ENCODE peak calls at places on chromosomes 3 and 15, in eight cellular contexts. One of them, this sample, is unnamed.

GRCh38 chr3:10983219-10983916 is 9.2 kb upstream of the SLC6A1 start:
- DNase-seq in activated CD4-positive, alpha-beta T cell treated with anti-CD3 and anti-CD28 coated beads for 36 hours: peak
- DNase-seq in stimulated activated CD4-positive, alpha-beta T cell treated with anti-CD3 and anti-CD28 coated beads, Interleukin-4, amount 100 ng/mL, for 1 hour: no peak
- DNase-seq in naive B cell: no peak
- DNase-seq in head of caudate nucleus: no peak
- DNase-seq in neural crest cell: peak
- DNase-seq in activated CD4-positive, CD25-positive, alpha-beta regulatory T cell: no peak
- DNase-seq in left colon: no peak
- DNase-seq in this sample: peak

GRCh38 chr3:15731024-15731423 is 66.8 kb downstream of the ANKRD28 start:
- DNase-seq in naive B cell: no peak
- DNase-seq in left colon: no peak
- DNase-seq in stimulated activated CD4-positive, alpha-beta T cell treated with anti-CD3 and anti-CD28 coated beads, Interleukin-4, amount 100 ng/mL, for 1 hour: no peak
- DNase-seq in activated CD4-positive, CD25-positive, alpha-beta regulatory T cell: no peak
- DNase-seq in neural crest cell: no peak
- DNase-seq in head of caudate nucleus: no peak
- DNase-seq in activated CD4-positive, alpha-beta T cell treated with anti-CD3 and anti-CD28 coated beads for 36 hours: no peak
- DNase-seq in this sample: no peak

GRCh38 chr15:81419304-81419943 is 45.4 kb upstream of the TMC3 start:
- DNase-seq in head of caudate nucleus: no peak
- DNase-seq in activated CD4-positive, alpha-beta T cell treated with anti-CD3 and anti-CD28 coated beads for 36 hours: no peak
- DNase-seq in neural crest cell: no peak
- DNase-seq in activated CD4-positive, CD25-positive, alpha-beta regulatory T cell: no peak
- DNase-seq in left colon: no peak
- DNase-seq in naive B cell: no peak
- DNase-seq in stimulated activated CD4-positive, alpha-beta T cell treated with anti-CD3 and anti-CD28 coated beads, Interleukin-4, amount 100 ng/mL, for 1 hour: no peak
- DNase-seq in this sample: no peak

GRCh38 chr3:115792206-115792955 is 169.1 kb downstream of the GAP43 start:
- DNase-seq in stimulated activated CD4-positive, alpha-beta T cell treated with anti-CD3 and anti-CD28 coated beads, Interleukin-4, amount 100 ng/mL, for 1 hour: no peak
- DNase-seq in left colon: no peak
- DNase-seq in head of caudate nucleus: no peak
- DNase-seq in activated CD4-positive, CD25-positive, alpha-beta regulatory T cell: no peak
- DNase-seq in activated CD4-positive, alpha-beta T cell treated with anti-CD3 and anti-CD28 coated beads for 36 hours: peak
- DNase-seq in neural crest cell: no peak
- DNase-seq in naive B cell: no peak
- DNase-seq in this sample: no peak

GRCh38 chr3:138944136-138944658 is 2.7 kb downstream of the FOXL2 start:
- DNase-seq in activated CD4-positive, CD25-positive, alpha-beta regulatory T cell: no peak
- DNase-seq in left colon: no peak
- DNase-seq in naive B cell: no peak
- DNase-seq in activated CD4-positive, alpha-beta T cell treated with anti-CD3 and anti-CD28 coated beads for 36 hours: peak
- DNase-seq in neural crest cell: no peak
- DNase-seq in head of caudate nucleus: no peak
- DNase-seq in stimulated activated CD4-positive, alpha-beta T cell treated with anti-CD3 and anti-CD28 coated beads, Interleukin-4, amount 100 ng/mL, for 1 hour: no peak
- DNase-seq in this sample: no peak

GRCh38 chr3:168952551-168952950 is 711.0 kb downstream of the MECOM start:
- DNase-seq in stimulated activated CD4-positive, alpha-beta T cell treated with anti-CD3 and anti-CD28 coated beads, Interleukin-4, amount 100 ng/mL, for 1 hour: no peak
- DNase-seq in left colon: no peak
- DNase-seq in activated CD4-positive, CD25-positive, alpha-beta regulatory T cell: no peak
- DNase-seq in activated CD4-positive, alpha-beta T cell treated with anti-CD3 and anti-CD28 coated beads for 36 hours: no peak
- DNase-seq in naive B cell: no peak
- DNase-seq in head of caudate nucleus: no peak
- DNase-seq in neural crest cell: no peak
- DNase-seq in this sample: no peak

GRCh38 chr15:77516076-77516475 is 95.4 kb downstream of the HMG20A start:
- DNase-seq in neural crest cell: no peak
- DNase-seq in activated CD4-positive, alpha-beta T cell treated with anti-CD3 and anti-CD28 coated beads for 36 hours: no peak
- DNase-seq in naive B cell: no peak
- DNase-seq in activated CD4-positive, CD25-positive, alpha-beta regulatory T cell: no peak
- DNase-seq in stimulated activated CD4-positive, alpha-beta T cell treated with anti-CD3 and anti-CD28 coated beads, Interleukin-4, amount 100 ng/mL, for 1 hour: no peak
- DNase-seq in left colon: no peak
- DNase-seq in head of caudate nucleus: no peak
- DNase-seq in this sample: no peak

GRCh38 chr3:52742418-52743041 is 28.2 kb downstream of the NEK4 start:
- DNase-seq in naive B cell: peak
- DNase-seq in head of caudate nucleus: no peak
- DNase-seq in stimulated activated CD4-positive, alpha-beta T cell treated with anti-CD3 and anti-CD28 coated beads, Interleukin-4, amount 100 ng/mL, for 1 hour: no peak
- DNase-seq in activated CD4-positive, alpha-beta T cell treated with anti-CD3 and anti-CD28 coated beads for 36 hours: no peak
- DNase-seq in neural crest cell: no peak
- DNase-seq in left colon: no peak
- DNase-seq in activated CD4-positive, CD25-positive, alpha-beta regulatory T cell: no peak
- DNase-seq in this sample: no peak

GRCh38 chr15:78018968-78019644 is 58.4 kb downstream of the TBC1D2B start:
- DNase-seq in activated CD4-positive, alpha-beta T cell treated with anti-CD3 and anti-CD28 coated beads for 36 hours: no peak
- DNase-seq in stimulated activated CD4-positive, alpha-beta T cell treated with anti-CD3 and anti-CD28 coated beads, Interleukin-4, amount 100 ng/mL, for 1 hour: no peak
- DNase-seq in neural crest cell: no peak
- DNase-seq in head of caudate nucleus: no peak
- DNase-seq in naive B cell: peak
- DNase-seq in activated CD4-positive, CD25-positive, alpha-beta regulatory T cell: no peak
- DNase-seq in left colon: no peak
- DNase-seq in this sample: no peak

GRCh38 chr3:41327718-41328117 is 128.4 kb downstream of the CTNNB1 start:
- DNase-seq in naive B cell: no peak
- DNase-seq in activated CD4-positive, alpha-beta T cell treated with anti-CD3 and anti-CD28 coated beads for 36 hours: no peak
- DNase-seq in stimulated activated CD4-positive, alpha-beta T cell treated with anti-CD3 and anti-CD28 coated beads, Interleukin-4, amount 100 ng/mL, for 1 hour: no peak
- DNase-seq in head of caudate nucleus: no peak
- DNase-seq in activated CD4-positive, CD25-positive, alpha-beta regulatory T cell: no peak
- DNase-seq in left colon: no peak
- DNase-seq in neural crest cell: no peak
- DNase-seq in this sample: no peak

GRCh38 chr3:100844063-100844936 is 135.0 kb downstream of the TFG start:
- DNase-seq in left colon: no peak
- DNase-seq in neural crest cell: no peak
- DNase-seq in stimulated activated CD4-positive, alpha-beta T cell treated with anti-CD3 and anti-CD28 coated beads, Interleukin-4, amount 100 ng/mL, for 1 hour: no peak
- DNase-seq in naive B cell: no peak
- DNase-seq in head of caudate nucleus: no peak
- DNase-seq in activated CD4-positive, CD25-positive, alpha-beta regulatory T cell: no peak
- DNase-seq in activated CD4-positive, alpha-beta T cell treated with anti-CD3 and anti-CD28 coated beads for 36 hours: no peak
- DNase-seq in this sample: no peak

GRCh38 chr3:66179813-66180212 is 41.0 kb upstream of the SLC25A26 start:
- DNase-seq in head of caudate nucleus: no peak
- DNase-seq in stimulated activated CD4-positive, alpha-beta T cell treated with anti-CD3 and anti-CD28 coated beads, Interleukin-4, amount 100 ng/mL, for 1 hour: no peak
- DNase-seq in left colon: no peak
- DNase-seq in naive B cell: no peak
- DNase-seq in neural crest cell: no peak
- DNase-seq in activated CD4-positive, CD25-positive, alpha-beta regulatory T cell: no peak
- DNase-seq in activated CD4-positive, alpha-beta T cell treated with anti-CD3 and anti-CD28 coated beads for 36 hours: no peak
- DNase-seq in this sample: no peak

GRCh38 chr3:25589104-25589782 is 75.5 kb downstream of the TOP2B start:
- DNase-seq in activated CD4-positive, alpha-beta T cell treated with anti-CD3 and anti-CD28 coated beads for 36 hours: no peak
- DNase-seq in left colon: no peak
- DNase-seq in activated CD4-positive, CD25-positive, alpha-beta regulatory T cell: no peak
- DNase-seq in head of caudate nucleus: no peak
- DNase-seq in stimulated activated CD4-positive, alpha-beta T cell treated with anti-CD3 and anti-CD28 coated beads, Interleukin-4, amount 100 ng/mL, for 1 hour: no peak
- DNase-seq in neural crest cell: no peak
- DNase-seq in naive B cell: no peak
- DNase-seq in this sample: no peak

GRCh38 chr3:184800349-184800748 is 11.6 kb upstream of the VPS8 start:
- DNase-seq in activated CD4-positive, CD25-positive, alpha-beta regulatory T cell: no peak
- DNase-seq in left colon: peak
- DNase-seq in naive B cell: no peak
- DNase-seq in stimulated activated CD4-positive, alpha-beta T cell treated with anti-CD3 and anti-CD28 coated beads, Interleukin-4, amount 100 ng/mL, for 1 hour: no peak
- DNase-seq in activated CD4-positive, alpha-beta T cell treated with anti-CD3 and anti-CD28 coated beads for 36 hours: no peak
- DNase-seq in neural crest cell: no peak
- DNase-seq in head of caudate nucleus: no peak
- DNase-seq in this sample: no peak

GRCh38 chr3:52205727-52206372 is 7.9 kb downstream of the ALAS1 start:
- DNase-seq in naive B cell: no peak
- DNase-seq in stimulated activated CD4-positive, alpha-beta T cell treated with anti-CD3 and anti-CD28 coated beads, Interleukin-4, amount 100 ng/mL, for 1 hour: no peak
- DNase-seq in head of caudate nucleus: no peak
- DNase-seq in left colon: no peak
- DNase-seq in activated CD4-positive, CD25-positive, alpha-beta regulatory T cell: no peak
- DNase-seq in neural crest cell: no peak
- DNase-seq in activated CD4-positive, alpha-beta T cell treated with anti-CD3 and anti-CD28 coated beads for 36 hours: no peak
- DNase-seq in this sample: no peak

GRCh38 chr3:42262525-42262924 is 3.5 kb downstream of the CCK start:
- DNase-seq in activated CD4-positive, CD25-positive, alpha-beta regulatory T cell: no peak
- DNase-seq in head of caudate nucleus: no peak
- DNase-seq in left colon: no peak
- DNase-seq in activated CD4-positive, alpha-beta T cell treated with anti-CD3 and anti-CD28 coated beads for 36 hours: no peak
- DNase-seq in naive B cell: no peak
- DNase-seq in neural crest cell: no peak
- DNase-seq in stimulated activated CD4-positive, alpha-beta T cell treated with anti-CD3 and anti-CD28 coated beads, Interleukin-4, amount 100 ng/mL, for 1 hour: no peak
- DNase-seq in this sample: no peak

GRCh38 chr15:76626611-76627010 is 278.5 kb downstream of the SCAPER start:
- DNase-seq in left colon: no peak
- DNase-seq in head of caudate nucleus: no peak
- DNase-seq in naive B cell: no peak
- DNase-seq in neural crest cell: no peak
- DNase-seq in stimulated activated CD4-positive, alpha-beta T cell treated with anti-CD3 and anti-CD28 coated beads, Interleukin-4, amount 100 ng/mL, for 1 hour: no peak
- DNase-seq in activated CD4-positive, alpha-beta T cell treated with anti-CD3 and anti-CD28 coated beads for 36 hours: no peak
- DNase-seq in activated CD4-positive, CD25-positive, alpha-beta regulatory T cell: no peak
- DNase-seq in this sample: no peak

GRCh38 chr15:57762302-57762701 is 55.8 kb downstream of the POLR2M start:
- DNase-seq in naive B cell: no peak
- DNase-seq in activated CD4-positive, alpha-beta T cell treated with anti-CD3 and anti-CD28 coated beads for 36 hours: no peak
- DNase-seq in stimulated activated CD4-positive, alpha-beta T cell treated with anti-CD3 and anti-CD28 coated beads, Interleukin-4, amount 100 ng/mL, for 1 hour: no peak
- DNase-seq in left colon: no peak
- DNase-seq in neural crest cell: no peak
- DNase-seq in head of caudate nucleus: no peak
- DNase-seq in activated CD4-positive, CD25-positive, alpha-beta regulatory T cell: no peak
- DNase-seq in this sample: no peak

GRCh38 chr3:110126065-110126464 is 788.7 kb upstream of the DPPA4 start:
- DNase-seq in activated CD4-positive, alpha-beta T cell treated with anti-CD3 and anti-CD28 coated beads for 36 hours: no peak
- DNase-seq in left colon: no peak
- DNase-seq in naive B cell: no peak
- DNase-seq in stimulated activated CD4-positive, alpha-beta T cell treated with anti-CD3 and anti-CD28 coated beads, Interleukin-4, amount 100 ng/mL, for 1 hour: no peak
- DNase-seq in activated CD4-positive, CD25-positive, alpha-beta regulatory T cell: no peak
- DNase-seq in head of caudate nucleus: no peak
- DNase-seq in neural crest cell: no peak
- DNase-seq in this sample: no peak

GRCh38 chr3:109072208-109072607 is 45.7 kb downstream of the MORC1 start:
- DNase-seq in activated CD4-positive, CD25-positive, alpha-beta regulatory T cell: no peak
- DNase-seq in naive B cell: no peak
- DNase-seq in activated CD4-positive, alpha-beta T cell treated with anti-CD3 and anti-CD28 coated beads for 36 hours: peak
- DNase-seq in stimulated activated CD4-positive, alpha-beta T cell treated with anti-CD3 and anti-CD28 coated beads, Interleukin-4, amount 100 ng/mL, for 1 hour: no peak
- DNase-seq in neural crest cell: no peak
- DNase-seq in head of caudate nucleus: no peak
- DNase-seq in left colon: no peak
- DNase-seq in this sample: no peak

GRCh38 chr3:152071924-152072323 is 196.8 kb upstream of the MBNL1 start:
- DNase-seq in naive B cell: peak
- DNase-seq in activated CD4-positive, alpha-beta T cell treated with anti-CD3 and anti-CD28 coated beads for 36 hours: peak
- DNase-seq in left colon: no peak
- DNase-seq in neural crest cell: no peak
- DNase-seq in activated CD4-positive, CD25-positive, alpha-beta regulatory T cell: no peak
- DNase-seq in head of caudate nucleus: no peak
- DNase-seq in stimulated activated CD4-positive, alpha-beta T cell treated with anti-CD3 and anti-CD28 coated beads, Interleukin-4, amount 100 ng/mL, for 1 hour: no peak
- DNase-seq in this sample: no peak

GRCh38 chr3:110180733-110181132 is 843.4 kb upstream of the DPPA4 start:
- DNase-seq in activated CD4-positive, CD25-positive, alpha-beta regulatory T cell: no peak
- DNase-seq in naive B cell: no peak
- DNase-seq in stimulated activated CD4-positive, alpha-beta T cell treated with anti-CD3 and anti-CD28 coated beads, Interleukin-4, amount 100 ng/mL, for 1 hour: no peak
- DNase-seq in neural crest cell: no peak
- DNase-seq in activated CD4-positive, alpha-beta T cell treated with anti-CD3 and anti-CD28 coated beads for 36 hours: no peak
- DNase-seq in left colon: no peak
- DNase-seq in head of caudate nucleus: no peak
- DNase-seq in this sample: no peak

GRCh38 chr3:79835701-79836100 is 67.9 kb upstream of the ROBO1 start:
- DNase-seq in naive B cell: no peak
- DNase-seq in left colon: no peak
- DNase-seq in activated CD4-positive, CD25-positive, alpha-beta regulatory T cell: no peak
- DNase-seq in activated CD4-positive, alpha-beta T cell treated with anti-CD3 and anti-CD28 coated beads for 36 hours: no peak
- DNase-seq in stimulated activated CD4-positive, alpha-beta T cell treated with anti-CD3 and anti-CD28 coated beads, Interleukin-4, amount 100 ng/mL, for 1 hour: no peak
- DNase-seq in neural crest cell: no peak
- DNase-seq in head of caudate nucleus: no peak
- DNase-seq in this sample: no peak

GRCh38 chr3:13159890-13160289 is 86.7 kb upstream of the IQSEC1 start:
- DNase-seq in left colon: no peak
- DNase-seq in stimulated activated CD4-positive, alpha-beta T cell treated with anti-CD3 and anti-CD28 coated beads, Interleukin-4, amount 100 ng/mL, for 1 hour: no peak
- DNase-seq in activated CD4-positive, CD25-positive, alpha-beta regulatory T cell: no peak
- DNase-seq in neural crest cell: no peak
- DNase-seq in head of caudate nucleus: no peak
- DNase-seq in activated CD4-positive, alpha-beta T cell treated with anti-CD3 and anti-CD28 coated beads for 36 hours: no peak
- DNase-seq in naive B cell: no peak
- DNase-seq in this sample: no peak

GRCh38 chr15:72593838-72594237 is 60.7 kb upstream of the GOLGA6B start:
- DNase-seq in activated CD4-positive, CD25-positive, alpha-beta regulatory T cell: no peak
- DNase-seq in stimulated activated CD4-positive, alpha-beta T cell treated with anti-CD3 and anti-CD28 coated beads, Interleukin-4, amount 100 ng/mL, for 1 hour: no peak
- DNase-seq in neural crest cell: no peak
- DNase-seq in activated CD4-positive, alpha-beta T cell treated with anti-CD3 and anti-CD28 coated beads for 36 hours: no peak
- DNase-seq in left colon: no peak
- DNase-seq in naive B cell: no peak
- DNase-seq in head of caudate nucleus: no peak
- DNase-seq in this sample: no peak

GRCh38 chr15:59221479-59221878 is 14.8 kb downstream of the LDHAL6B start:
- DNase-seq in activated CD4-positive, alpha-beta T cell treated with anti-CD3 and anti-CD28 coated beads for 36 hours: no peak
- DNase-seq in left colon: no peak
- DNase-seq in stimulated activated CD4-positive, alpha-beta T cell treated with anti-CD3 and anti-CD28 coated beads, Interleukin-4, amount 100 ng/mL, for 1 hour: no peak
- DNase-seq in head of caudate nucleus: no peak
- DNase-seq in neural crest cell: no peak
- DNase-seq in naive B cell: no peak
- DNase-seq in activated CD4-positive, CD25-positive, alpha-beta regulatory T cell: no peak
- DNase-seq in this sample: no peak

GRCh38 chr15:57740048-57740447 is 33.5 kb downstream of the POLR2M start:
- DNase-seq in stimulated activated CD4-positive, alpha-beta T cell treated with anti-CD3 and anti-CD28 coated beads, Interleukin-4, amount 100 ng/mL, for 1 hour: no peak
- DNase-seq in activated CD4-positive, alpha-beta T cell treated with anti-CD3 and anti-CD28 coated beads for 36 hours: no peak
- DNase-seq in head of caudate nucleus: no peak
- DNase-seq in activated CD4-positive, CD25-positive, alpha-beta regulatory T cell: no peak
- DNase-seq in neural crest cell: no peak
- DNase-seq in left colon: no peak
- DNase-seq in naive B cell: no peak
- DNase-seq in this sample: no peak

GRCh38 chr3:148079370-148079769 is 618.3 kb upstream of the AGTR1 start:
- DNase-seq in head of caudate nucleus: peak
- DNase-seq in activated CD4-positive, alpha-beta T cell treated with anti-CD3 and anti-CD28 coated beads for 36 hours: no peak
- DNase-seq in activated CD4-positive, CD25-positive, alpha-beta regulatory T cell: no peak
- DNase-seq in left colon: no peak
- DNase-seq in stimulated activated CD4-positive, alpha-beta T cell treated with anti-CD3 and anti-CD28 coated beads, Interleukin-4, amount 100 ng/mL, for 1 hour: no peak
- DNase-seq in neural crest cell: no peak
- DNase-seq in naive B cell: no peak
- DNase-seq in this sample: no peak

GRCh38 chr15:73050561-73051297 is 1.5 kb upstream of the NEO1 start:
- DNase-seq in activated CD4-positive, CD25-positive, alpha-beta regulatory T cell: no peak
- DNase-seq in head of caudate nucleus: no peak
- DNase-seq in stimulated activated CD4-positive, alpha-beta T cell treated with anti-CD3 and anti-CD28 coated beads, Interleukin-4, amount 100 ng/mL, for 1 hour: no peak
- DNase-seq in activated CD4-positive, alpha-beta T cell treated with anti-CD3 and anti-CD28 coated beads for 36 hours: no peak
- DNase-seq in naive B cell: no peak
- DNase-seq in left colon: no peak
- DNase-seq in neural crest cell: no peak
- DNase-seq in this sample: no peak

GRCh38 chr3:176939022-176939817 is 258.1 kb downstream of the TBL1XR1 start:
- DNase-seq in activated CD4-positive, CD25-positive, alpha-beta regulatory T cell: no peak
- DNase-seq in neural crest cell: peak
- DNase-seq in naive B cell: peak
- DNase-seq in activated CD4-positive, alpha-beta T cell treated with anti-CD3 and anti-CD28 coated beads for 36 hours: peak
- DNase-seq in stimulated activated CD4-positive, alpha-beta T cell treated with anti-CD3 and anti-CD28 coated beads, Interleukin-4, amount 100 ng/mL, for 1 hour: no peak
- DNase-seq in left colon: no peak
- DNase-seq in head of caudate nucleus: no peak
- DNase-seq in this sample: no peak

GRCh38 chr15:71168163-71168832 is 53.0 kb downstream of the THSD4 start:
- DNase-seq in activated CD4-positive, CD25-positive, alpha-beta regulatory T cell: no peak
- DNase-seq in left colon: no peak
- DNase-seq in activated CD4-positive, alpha-beta T cell treated with anti-CD3 and anti-CD28 coated beads for 36 hours: no peak
- DNase-seq in head of caudate nucleus: no peak
- DNase-seq in neural crest cell: no peak
- DNase-seq in stimulated activated CD4-positive, alpha-beta T cell treated with anti-CD3 and anti-CD28 coated beads, Interleukin-4, amount 100 ng/mL, for 1 hour: no peak
- DNase-seq in naive B cell: no peak
- DNase-seq in this sample: no peak

GRCh38 chr15:93895976-93896770 is 335.2 kb upstream of the MCTP2 start:
- DNase-seq in neural crest cell: no peak
- DNase-seq in stimulated activated CD4-positive, alpha-beta T cell treated with anti-CD3 and anti-CD28 coated beads, Interleukin-4, amount 100 ng/mL, for 1 hour: no peak
- DNase-seq in naive B cell: no peak
- DNase-seq in activated CD4-positive, alpha-beta T cell treated with anti-CD3 and anti-CD28 coated beads for 36 hours: no peak
- DNase-seq in head of caudate nucleus: no peak
- DNase-seq in activated CD4-positive, CD25-positive, alpha-beta regulatory T cell: no peak
- DNase-seq in left colon: no peak
- DNase-seq in this sample: no peak

GRCh38 chr3:21752749-21753347 is 1.8 kb upstream of the ZNF385D start:
- DNase-seq in neural crest cell: no peak
- DNase-seq in naive B cell: no peak
- DNase-seq in activated CD4-positive, CD25-positive, alpha-beta regulatory T cell: no peak
- DNase-seq in head of caudate nucleus: no peak
- DNase-seq in stimulated activated CD4-positive, alpha-beta T cell treated with anti-CD3 and anti-CD28 coated beads, Interleukin-4, amount 100 ng/mL, for 1 hour: no peak
- DNase-seq in activated CD4-positive, alpha-beta T cell treated with anti-CD3 and anti-CD28 coated beads for 36 hours: no peak
- DNase-seq in left colon: no peak
- DNase-seq in this sample: no peak

This sample was measured in Peyer's patch.